ENCODE peak calls at places on chromosomes 4 and X, in six cellular contexts. U is uterus, O is heart left ventricle, D is upper lobe of left lung, M is IMR-90, Z is prostate gland. C is an unnamed sample.

GRCh38 chrX:121456315-121456714 is 408.9 kb downstream of the GLUD2 start:
- DNase-seq in U (no peak), O (no peak), D (no peak), M (no peak), Z (no peak), C (no peak)

GRCh38 chr4:168587326-168588125 is 90.7 kb downstream of the PALLD start:
- DNase-seq in U (peak), O (peak), D (no peak), M (peak), Z (peak), C (no peak)

GRCh38 chr4:680565-680930 is 6.2 kb downstream of the MYL5 start:
- DNase-seq in U (no peak), O (peak), D (no peak), M (no peak), Z (no peak), C (no peak)

GRCh38 chr4:7924163-7924562 is 15.5 kb downstream of the AFAP1 start:
- DNase-seq in U (no peak), O (no peak), D (no peak), M (no peak), Z (no peak), C (no peak)

GRCh38 chr4:147101678-147102077 is 156.0 kb upstream of the TTC29 start:
- DNase-seq in U (no peak), O (no peak), D (no peak), M (peak), Z (no peak), C (no peak)

GRCh38 chr4:178611062-178611461 is 1168.8 kb upstream of the AGA start:
- DNase-seq in U (no peak), O (no peak), D (no peak), M (no peak), Z (no peak), C (no peak)

GRCh38 chr4:20260821-20261220 is 9.1 kb downstream of the SLIT2 start:
- DNase-seq in U (no peak), O (no peak), D (no peak), M (no peak), Z (no peak), C (no peak)

GRCh38 chr4:79050521-79050880 is 111.3 kb upstream of the PAQR3 start:
- DNase-seq in U (no peak), O (peak), D (no peak), M (no peak), Z (no peak), C (no peak)

GRCh38 chrX:9341305-9342201 is 123.3 kb upstream of the TBL1X start:
- DNase-seq in U (peak), O (peak), D (peak), M (peak), Z (no peak), C (no peak)

GRCh38 chrX:114842181-114842580 is 175.2 kb downstream of the IL13RA2 start:
- DNase-seq in U (no peak), O (no peak), D (no peak), M (no peak), Z (no peak), C (no peak)

GRCh38 chrX:109863811-109864210 is 130.8 kb upstream of the ACSL4 start:
- DNase-seq in U (no peak), O (no peak), D (no peak), M (no peak), Z (no peak), C (no peak)

GRCh38 chr4:4494882-4495281 is 47.0 kb downstream of the STX18 start:
- DNase-seq in U (no peak), O (no peak), D (no peak), M (no peak), Z (no peak), C (no peak)

GRCh38 chr4:23022032-23022431 is 329.3 kb downstream of the GBA3 start:
- DNase-seq in U (no peak), O (no peak), D (no peak), M (peak), Z (no peak), C (peak)

GRCh38 chrX:131827935-131828334 is 195.2 kb upstream of the STK26 start:
- DNase-seq in U (no peak), O (no peak), D (no peak), M (no peak), Z (no peak), C (no peak)

GRCh38 chrX:136126892-136127406 is 20.4 kb upstream of the FHL1 start:
- DNase-seq in U (no peak), O (no peak), D (no peak), M (peak), Z (no peak), C (no peak)

GRCh38 chr4:83905952-83906351 is 370.0 kb downstream of the GPAT3 start:
- DNase-seq in U (no peak), O (no peak), D (no peak), M (no peak), Z (no peak), C (no peak)

GRCh38 chr4:162959056-162959455 is 207.6 kb downstream of the NAF1 start:
- DNase-seq in U (no peak), O (no peak), D (no peak), M (no peak), Z (no peak), C (no peak)

GRCh38 chr4:114229721-114230120 is 250.3 kb upstream of the ARSJ start:
- DNase-seq in U (no peak), O (no peak), D (no peak), M (no peak), Z (no peak), C (no peak)

GRCh38 chrX:129701624-129702069 is 37.1 kb upstream of the XPNPEP2 start:
- DNase-seq in U (peak), O (peak), D (no peak), M (peak), Z (no peak), C (no peak)

GRCh38 chrX:79107891-79108718 is 36.4 kb upstream of the GPR174 start:
- DNase-seq in U (no peak), O (no peak), D (no peak), M (no peak), Z (no peak), C (no peak)

GRCh38 chrX:29419774-29420553 is 795.4 kb upstream of the MAGEB2 start:
- DNase-seq in U (no peak), O (no peak), D (no peak), M (peak), Z (no peak), C (no peak)

GRCh38 chr4:184583738-184584502 is 65.3 kb downstream of the CASP3 start:
- DNase-seq in U (no peak), O (no peak), D (no peak), M (no peak), Z (no peak), C (no peak)

GRCh38 chr4:40227284-40227683 is 30.5 kb downstream of the RHOH start:
- DNase-seq in U (no peak), O (no peak), D (no peak), M (no peak), Z (no peak), C (no peak)

GRCh38 chr4:100198061-100198460 is 7.8 kb upstream of the DDIT4L start:
- DNase-seq in U (no peak), O (no peak), D (no peak), M (no peak), Z (no peak), C (no peak)

GRCh38 chr4:98285676-98286075 is 24.5 kb downstream of the RAP1GDS1 start:
- DNase-seq in U (no peak), O (no peak), D (no peak), M (no peak), Z (no peak), C (no peak)

GRCh38 chrX:112636288-112636687 is 43.5 kb downstream of the LHFPL1 start:
- DNase-seq in U (no peak), O (no peak), D (no peak), M (peak), Z (no peak), C (no peak)

GRCh38 chr4:150108693-150109092 is 30.4 kb downstream of the DCLK2 start:
- DNase-seq in U (no peak), O (no peak), D (no peak), M (no peak), Z (no peak), C (no peak)

GRCh38 chr4:169117591-169118081 is 107.6 kb upstream of the CBR4 start:
- DNase-seq in U (no peak), O (no peak), D (no peak), M (peak), Z (no peak), C (no peak)

GRCh38 chr4:22408474-22408873 is 107.4 kb downstream of the ADGRA3 start:
- DNase-seq in U (no peak), O (no peak), D (no peak), M (no peak), Z (no peak), C (no peak)

GRCh38 chr4:82797591-82798081 is 960 bp downstream of the SCD5 start:
- DNase-seq in U (peak), O (no peak), D (no peak), M (peak), Z (peak), C (no peak)

GRCh38 chrX:53288173-53288572 is 6.8 kb upstream of the IQSEC2 start:
- DNase-seq in U (peak), O (peak), D (no peak), M (no peak), Z (no peak), C (no peak)

GRCh38 chrX:100973411-100973810 is 3.9 kb downstream of the ARL13A start:
- DNase-seq in U (no peak), O (no peak), D (no peak), M (peak), Z (no peak), C (no peak)

GRCh38 chrX:8724176-8724757 is 7.7 kb downstream of the ANOS1 start:
- DNase-seq in U (no peak), O (no peak), D (no peak), M (no peak), Z (no peak), C (no peak)

GRCh38 chrX:6660567-6661252 is 125.8 kb upstream of the VCX3A start:
- DNase-seq in U (no peak), O (no peak), D (no peak), M (no peak), Z (no peak), C (no peak)

GRCh38 chrX:105117621-105118020 is 102.9 kb downstream of the TEX13A start:
- DNase-seq in U (no peak), O (no peak), D (no peak), M (no peak), Z (no peak), C (no peak)
- TF ChIP-seq POLR2A in U (no peak), O (no peak), D (no peak), M (no peak), Z (no peak), C (no peak)

GRCh38 chrX:153736871-153737441 is 12.3 kb downstream of the ABCD1 start:
- DNase-seq in U (no peak), O (no peak), D (no peak), M (no peak), Z (no peak), C (no peak)
- TF ChIP-seq POLR2A in U (no peak), O (no peak), D (no peak), M (no peak), Z (no peak), C (no peak)

GRCh38 chrX:115902995-115903394 is 267.5 kb upstream of the AGTR2 start:
- DNase-seq in U (no peak), O (no peak), D (no peak), M (no peak), Z (no peak), C (no peak)
- TF ChIP-seq POLR2A in U (no peak), O (no peak), D (no peak), M (no peak), Z (no peak), C (no peak)

GRCh38 chrX:49073641-49074575 is at the start of gene PRAF2:
- DNase-seq in U (peak), O (peak), D (peak), M (peak), Z (peak), C (peak)
- TF ChIP-seq POLR2A in U (peak), O (peak), D (no peak), M (peak), Z (peak), C (peak)

DNA sequence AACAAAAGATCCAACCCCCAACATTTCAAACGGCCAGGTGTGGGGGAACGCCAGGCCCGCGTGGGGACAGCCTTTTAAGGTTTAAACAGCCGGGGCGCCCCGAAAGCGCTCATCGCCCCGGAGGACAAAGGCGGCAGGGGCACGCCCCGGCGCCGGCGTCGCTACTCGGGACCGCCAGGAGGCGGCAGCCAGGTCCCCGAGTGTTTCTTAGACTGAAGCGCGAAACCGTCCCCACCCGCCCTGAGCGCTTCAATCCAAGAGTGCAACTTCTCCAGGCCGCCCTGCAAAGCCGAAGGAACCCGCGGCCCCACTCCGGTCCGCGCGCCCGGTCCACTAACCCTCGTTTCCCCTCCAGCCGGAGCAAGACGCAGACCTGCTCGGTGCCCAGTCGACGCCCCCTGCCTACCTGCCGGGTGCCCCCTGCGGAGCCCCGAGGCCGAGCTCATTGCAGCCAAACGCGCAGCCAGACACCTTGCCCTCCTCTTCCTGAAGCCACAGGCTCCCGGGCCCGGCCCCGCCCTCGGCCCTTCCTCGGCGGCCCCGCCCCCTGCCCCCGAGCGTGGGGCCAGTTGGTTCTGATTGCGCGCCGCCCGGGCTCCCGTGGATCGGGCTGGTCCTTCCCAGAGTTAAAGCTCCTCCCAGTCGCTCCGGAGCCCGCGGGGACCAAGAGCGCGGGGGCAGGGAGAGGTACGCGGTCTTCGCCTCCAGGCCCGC is at the start of gene CASP6:
- DNase-seq in U (peak), O (peak), D (peak), M (peak), Z (peak), C (peak)
- TF ChIP-seq POLR2A in U (peak), O (peak), D (no peak), M (no peak), Z (peak), C (peak)

GRCh38 chr4:186812592-186812991 is 88.9 kb upstream of the FAT1 start:
- DNase-seq in U (no peak), O (no peak), D (no peak), M (no peak), Z (no peak), C (no peak)
- TF ChIP-seq POLR2A in U (no peak), O (no peak), D (no peak), M (no peak), Z (no peak), C (no peak)

GRCh38 chrX:3712870-3713224 is 602 bp downstream of the PRKX start:
- DNase-seq in U (no peak), O (peak), D (no peak), M (no peak), Z (no peak), C (no peak)

GRCh38 chrX:3711331-3711917 is 2.0 kb downstream of the PRKX start:
- DNase-seq in U (no peak), O (no peak), D (peak), M (no peak), Z (no peak), C (no peak)

GRCh38 chrX:3713937-3714434 is 537 bp upstream of the PRKX start:
- DNase-seq in U (no peak), O (no peak), D (no peak), M (no peak), Z (no peak), C (no peak)

GRCh38 chrX:3712080-3712869 is 1.2 kb downstream of the PRKX start:
- DNase-seq in U (no peak), O (no peak), D (peak), M (peak), Z (no peak), C (no peak)

DNA sequence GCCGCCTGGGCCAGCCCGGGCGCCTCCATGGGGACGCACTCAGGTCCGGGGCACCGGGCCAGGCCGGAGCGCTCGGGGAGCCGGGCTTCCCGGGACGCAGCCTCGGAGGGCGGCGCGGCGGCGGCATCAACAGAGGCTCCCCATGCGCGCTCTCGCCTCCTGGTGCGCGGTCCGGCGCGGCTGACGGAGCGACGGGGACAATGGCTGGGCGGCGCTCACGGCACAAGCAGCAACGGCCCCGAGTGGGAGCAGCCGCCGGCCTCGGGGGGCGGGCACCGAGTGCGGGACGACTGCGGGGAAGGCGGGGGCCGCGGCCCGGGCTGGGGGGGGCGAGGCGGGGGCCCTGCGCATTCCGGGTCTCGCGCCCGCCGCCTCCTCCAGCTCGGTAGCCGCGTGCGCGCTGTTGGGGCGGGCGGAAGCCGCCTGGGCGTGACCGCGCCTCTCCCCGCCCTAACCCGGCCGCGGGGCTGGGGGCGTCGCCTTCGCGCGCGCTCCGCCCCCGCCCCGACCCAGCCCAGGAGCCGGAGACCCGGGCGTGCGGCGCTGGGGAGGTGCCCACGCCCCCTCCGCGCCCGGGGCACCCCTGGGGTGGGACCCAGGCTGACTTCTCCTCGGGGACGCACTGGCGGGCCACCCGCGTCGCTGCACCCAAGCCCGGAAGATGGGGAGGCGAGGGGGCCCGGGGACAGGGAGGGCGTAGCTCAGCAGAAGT is at the start of gene PRKX:
- DNase-seq in U (peak), O (peak), D (peak), M (peak), Z (peak), C (peak)
- TF ChIP-seq POLR2A in U (no peak), O (no peak), D (no peak), M (no peak), Z (peak), C (no peak)

C was measured in H54.